ENCODE peak calls at places on chromosomes 12 and 14, in nine cellular contexts. L is neural crest cell, F is upper lobe of right lung, Q is GM13977, C is foreskin fibroblast, U is heart right ventricle, R is brain microvascular endothelial cell, Z is fibroblast of the aortic adventitia, O is type B pancreatic cell. P is an unnamed sample.

GRCh38 chr14:25237845-25238244 is 187.9 kb upstream of the STXBP6 start:
- DNase-seq in L (no peak), F (no peak), Q (no peak), C (peak), U (no peak), R (no peak), Z (peak), O (no peak), P (no peak)

GRCh38 chr14:100375273-100375962 is 52.3 kb downstream of the SLC25A47 start:
- DNase-seq in L (no peak), F (peak), Q (peak), C (peak), U (peak), R (peak), Z (peak), O (no peak), P (peak)

GRCh38 chr12:44788731-44789130 is 87.4 kb downstream of the NELL2 start:
- DNase-seq in L (no peak), F (no peak), Q (no peak), C (no peak), U (no peak), R (no peak), Z (no peak), O (no peak), P (no peak)

GRCh38 chr14:64762044-64763034 is 58.1 kb downstream of the PLEKHG3 start:
- DNase-seq in L (no peak), F (peak), Q (no peak), C (peak), U (peak), R (peak), Z (peak), O (peak), P (no peak)

GRCh38 chr12:43937947-43938346 is 102.1 kb downstream of the TMEM117 start:
- DNase-seq in L (no peak), F (no peak), Q (no peak), C (peak), U (no peak), R (peak), Z (peak), O (no peak), P (no peak)

GRCh38 chr12:26121841-26122680 is 2.8 kb downstream of the BHLHE41 start:
- DNase-seq in L (peak), F (peak), Q (peak), C (peak), U (peak), R (no peak), Z (peak), O (no peak), P (peak)

GRCh38 chr14:84520711-84521338 is 1009.1 kb upstream of the FLRT2 start:
- DNase-seq in L (no peak), F (no peak), Q (no peak), C (peak), U (no peak), R (peak), Z (peak), O (no peak), P (no peak)

GRCh38 chr12:96882862-96883261 is 24.2 kb upstream of the NEDD1 start:
- DNase-seq in L (no peak), F (no peak), Q (no peak), C (peak), U (no peak), R (peak), Z (peak), O (no peak), P (no peak)

GRCh38 chr14:73097421-73097820 is 38.9 kb upstream of the PSEN1 start:
- DNase-seq in L (no peak), F (no peak), Q (no peak), C (no peak), U (no peak), R (no peak), Z (no peak), O (no peak), P (no peak)

GRCh38 chr14:83071888-83072501 is 1538.3 kb upstream of the SEL1L start:
- DNase-seq in L (no peak), F (no peak), Q (peak), C (peak), U (no peak), R (no peak), Z (no peak), O (no peak), P (no peak)

GRCh38 chr12:75724913-75725312 is 213.5 kb upstream of the KRR1 start:
- DNase-seq in L (no peak), F (no peak), Q (no peak), C (peak), U (no peak), R (peak), Z (peak), O (no peak), P (no peak)

GRCh38 chr14:95303107-95303506 is 16.6 kb downstream of the CLMN start:
- DNase-seq in L (no peak), F (no peak), Q (no peak), C (no peak), U (no peak), R (no peak), Z (no peak), O (no peak), P (no peak)
- TF ChIP-seq CTCF in L (no peak), F (no peak), Q (no peak), C (no peak), U (no peak), R (no peak), Z (no peak), O (no peak), P (no peak)

GRCh38 chr12:3661028-3661427 is 91.9 kb downstream of the CRACR2A start:
- DNase-seq in L (no peak), F (no peak), Q (no peak), C (no peak), U (no peak), R (no peak), Z (no peak), O (no peak), P (no peak)

GRCh38 chr12:3651585-3652424 is 101.1 kb downstream of the CRACR2A start:
- DNase-seq in L (no peak), F (no peak), Q (no peak), C (peak), U (no peak), R (no peak), Z (peak), O (no peak), P (no peak)

GRCh38 chr12:3656946-3657622 is 95.8 kb downstream of the CRACR2A start:
- DNase-seq in L (no peak), F (no peak), Q (no peak), C (no peak), U (no peak), R (no peak), Z (no peak), O (no peak), P (no peak)

GRCh38 chr12:3658327-3659163 is 94.4 kb downstream of the CRACR2A start:
- DNase-seq in L (peak), F (no peak), Q (peak), C (peak), U (peak), R (peak), Z (peak), O (no peak), P (no peak)

DNA sequence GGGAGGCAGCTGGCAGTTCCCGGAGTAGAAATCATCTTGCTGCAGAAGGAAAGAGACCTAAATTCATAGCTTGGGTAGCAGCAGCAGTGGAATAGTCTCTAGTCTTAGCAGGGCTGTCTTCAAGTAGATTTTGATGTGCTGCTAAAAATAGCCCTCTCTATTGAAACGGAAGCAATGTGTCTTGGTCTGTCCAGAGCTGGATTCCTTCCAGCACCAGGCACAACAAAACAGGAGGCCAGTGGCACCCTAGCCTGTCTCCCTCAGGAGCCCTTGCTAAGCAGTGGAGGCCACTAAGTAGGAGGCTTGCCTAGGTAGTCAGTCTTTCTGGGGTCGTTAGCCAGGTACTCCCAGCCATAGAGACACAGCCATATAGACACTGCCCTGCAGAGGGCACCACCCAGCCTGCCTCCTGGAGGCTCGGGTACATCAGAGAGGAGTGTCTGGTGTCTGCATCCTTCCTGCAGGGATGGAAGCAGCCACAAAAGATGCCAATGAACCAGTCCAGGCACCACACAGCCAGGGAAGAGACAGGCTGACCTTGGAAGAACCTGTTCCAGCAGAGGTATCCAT is 97.5 kb downstream of the CRACR2A start:
- DNase-seq in L (no peak), F (no peak), Q (peak), C (peak), U (no peak), R (no peak), Z (peak), O (no peak), P (no peak)
- TF ChIP-seq CTCF in L (peak), F (no peak), Q (peak), C (peak), U (peak), R (peak), Z (peak), O (peak), P (no peak)

GRCh38 chr12:94147377-94147990 is 893 bp upstream of the PLXNC1 start:
- DNase-seq in L (no peak), F (no peak), Q (peak), C (no peak), U (no peak), R (no peak), Z (no peak), O (no peak), P (no peak)

GRCh38 chr12:94150483-94151225 is 2.3 kb downstream of the PLXNC1 start:
- DNase-seq in L (no peak), F (peak), Q (peak), C (no peak), U (peak), R (no peak), Z (no peak), O (no peak), P (peak)

GRCh38 chr12:94147991-94148840 is at the start of gene PLXNC1:
- DNase-seq in L (no peak), F (peak), Q (peak), C (peak), U (peak), R (no peak), Z (peak), O (peak), P (peak)

GRCh38 chr12:94149781-94150482 is 1.6 kb downstream of the PLXNC1 start:
- DNase-seq in L (no peak), F (peak), Q (peak), C (peak), U (peak), R (no peak), Z (no peak), O (no peak), P (peak)

DNA sequence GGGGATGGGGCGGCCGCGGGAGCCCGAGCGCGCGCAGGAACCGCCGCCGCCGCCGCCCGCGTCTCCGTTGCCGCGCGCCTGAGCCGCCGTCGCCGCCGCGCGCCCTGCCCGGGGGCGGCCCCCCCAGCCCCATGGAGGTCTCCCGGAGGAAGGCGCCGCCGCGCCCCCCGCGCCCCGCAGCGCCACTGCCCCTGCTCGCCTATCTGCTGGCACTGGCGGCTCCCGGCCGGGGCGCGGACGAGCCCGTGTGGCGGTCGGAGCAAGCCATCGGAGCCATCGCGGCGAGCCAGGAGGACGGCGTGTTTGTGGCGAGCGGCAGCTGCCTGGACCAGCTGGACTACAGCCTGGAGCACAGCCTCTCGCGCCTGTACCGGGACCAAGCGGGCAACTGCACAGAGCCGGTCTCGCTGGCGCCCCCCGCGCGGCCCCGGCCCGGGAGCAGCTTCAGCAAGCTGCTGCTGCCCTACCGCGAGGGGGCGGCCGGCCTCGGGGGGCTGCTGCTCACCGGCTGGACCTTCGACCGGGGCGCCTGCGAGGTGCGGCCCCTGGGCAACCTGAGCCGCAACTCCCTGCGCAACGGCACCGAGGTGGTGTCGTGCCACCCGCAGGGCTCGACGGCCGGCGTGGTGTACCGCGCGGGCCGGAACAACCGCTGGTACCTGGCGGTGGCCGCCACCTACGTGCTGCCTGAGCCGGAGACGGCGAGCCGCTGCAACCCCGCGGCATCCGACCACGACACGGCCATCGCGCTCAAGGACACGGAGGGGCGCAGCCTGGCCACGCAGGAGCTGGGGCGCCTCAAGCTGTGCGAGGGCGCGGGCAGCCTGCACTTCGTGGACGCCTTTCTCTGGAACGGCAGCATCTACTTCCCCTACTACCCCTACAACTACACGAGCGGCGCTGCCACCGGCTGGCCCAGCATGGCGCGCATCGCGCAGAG is 734 bp downstream of the PLXNC1 start:
- DNase-seq in L (no peak), F (no peak), Q (peak), C (peak), U (peak), R (peak), Z (no peak), O (peak), P (peak)
- TF ChIP-seq CTCF in L (peak), F (peak), Q (peak), C (peak), U (peak), R (peak), Z (no peak), O (peak), P (no peak)

GRCh38 chr12:124720019-124720686 is 143.5 kb downstream of the SCARB1 start:
- DNase-seq in L (no peak), F (no peak), Q (no peak), C (peak), U (no peak), R (no peak), Z (peak), O (no peak), P (no peak)
- TF ChIP-seq CTCF in L (peak), F (peak), Q (no peak), C (peak), U (peak), R (peak), Z (peak), O (peak), P (no peak)

GRCh38 chr12:67411562-67411961 is 142.4 kb downstream of the CAND1 start:
- DNase-seq in L (no peak), F (no peak), Q (no peak), C (no peak), U (no peak), R (no peak), Z (no peak), O (no peak), P (no peak)

GRCh38 chr12:67414011-67414715 is 145.0 kb downstream of the CAND1 start:
- DNase-seq in L (no peak), F (no peak), Q (no peak), C (peak), U (no peak), R (no peak), Z (no peak), O (no peak), P (no peak)

GRCh38 chr12:67419810-67420209 is 150.7 kb downstream of the CAND1 start:
- DNase-seq in L (no peak), F (no peak), Q (no peak), C (no peak), U (no peak), R (no peak), Z (no peak), O (no peak), P (no peak)

GRCh38 chr12:67413577-67413976 is 144.4 kb downstream of the CAND1 start:
- DNase-seq in L (no peak), F (no peak), Q (no peak), C (peak), U (no peak), R (no peak), Z (no peak), O (no peak), P (no peak)

GRCh38 chr12:67415473-67415872 is 146.3 kb downstream of the CAND1 start:
- DNase-seq in L (no peak), F (no peak), Q (no peak), C (peak), U (no peak), R (peak), Z (peak), O (no peak), P (no peak)
- TF ChIP-seq CTCF in L (peak), F (peak), Q (peak), C (peak), U (peak), R (peak), Z (peak), O (peak), P (no peak)

GRCh38 chr14:101435546-101435945 is 125.7 kb upstream of the DIO3 start:
- DNase-seq in L (no peak), F (no peak), Q (no peak), C (no peak), U (no peak), R (no peak), Z (no peak), O (no peak), P (no peak)
- TF ChIP-seq CTCF in L (no peak), F (no peak), Q (no peak), C (no peak), U (no peak), R (no peak), Z (no peak), O (no peak), P (no peak)

GRCh38 chr12:87670448-87670847 is 358.8 kb downstream of the C12orf50 start:
- DNase-seq in L (no peak), F (no peak), Q (no peak), C (no peak), U (no peak), R (no peak), Z (no peak), O (no peak), P (no peak)

GRCh38 chr12:87661770-87662402 is 367.3 kb downstream of the C12orf50 start:
- DNase-seq in L (no peak), F (no peak), Q (no peak), C (no peak), U (no peak), R (no peak), Z (peak), O (no peak), P (no peak)

GRCh38 chr12:87671757-87672156 is 357.4 kb downstream of the C12orf50 start:
- DNase-seq in L (no peak), F (no peak), Q (no peak), C (no peak), U (no peak), R (no peak), Z (no peak), O (no peak), P (no peak)

DNA sequence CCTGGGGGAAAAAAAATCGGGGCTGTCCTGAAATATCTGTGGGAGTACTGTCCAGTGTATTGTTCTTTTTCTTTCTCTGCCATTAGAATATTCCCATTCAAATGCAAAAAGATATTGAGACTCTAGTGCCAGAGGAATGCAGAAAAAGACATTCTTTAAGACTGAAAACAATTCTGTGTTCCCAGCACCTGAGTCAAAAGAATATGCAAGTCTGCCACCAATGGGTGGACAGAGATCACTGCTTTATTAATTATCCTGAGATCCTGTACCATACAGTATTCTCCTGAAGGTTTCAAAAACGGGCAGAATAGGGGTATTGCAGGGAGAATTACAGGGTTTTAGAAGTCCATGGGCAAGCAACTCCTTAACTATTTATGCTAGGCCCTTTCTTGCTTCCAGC is 361.8 kb downstream of the C12orf50 start:
- DNase-seq in L (no peak), F (no peak), Q (no peak), C (peak), U (no peak), R (peak), Z (peak), O (no peak), P (no peak)
- TF ChIP-seq CTCF in L (no peak), F (peak), Q (peak), C (no peak), U (peak), R (peak), Z (peak), O (no peak), P (no peak)

DNA sequence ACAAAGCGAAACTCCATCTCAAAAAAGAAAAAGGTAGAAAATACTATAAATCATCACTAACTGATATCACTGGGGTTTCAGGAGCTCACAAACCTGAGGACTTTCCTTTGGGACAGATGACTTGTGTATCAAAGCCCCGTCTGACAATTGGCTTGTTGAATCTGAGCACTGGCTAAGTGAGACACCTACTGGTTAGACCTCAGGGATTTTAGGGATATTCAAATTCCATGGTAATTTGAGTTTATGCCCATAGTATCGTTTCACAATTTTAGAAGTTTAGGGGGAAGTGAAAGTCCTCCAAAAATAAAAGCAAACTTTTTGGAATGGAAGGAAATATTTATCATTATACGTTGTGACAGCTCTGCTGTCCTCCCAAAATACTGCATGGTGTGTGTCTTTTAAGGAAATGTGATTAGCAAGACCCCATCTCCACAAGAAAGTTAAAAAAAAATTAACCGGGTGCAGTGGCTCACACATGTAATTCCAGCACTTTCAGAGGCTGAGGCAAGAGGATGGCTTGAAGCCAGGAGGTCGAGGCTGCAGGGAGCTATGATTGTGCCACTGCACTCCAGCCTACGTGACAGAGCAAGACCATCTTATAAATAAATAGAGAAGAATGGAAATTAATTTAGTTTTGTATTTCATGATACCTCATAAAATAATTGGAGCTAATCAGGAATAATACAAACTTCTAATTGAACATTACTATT is 49.2 kb downstream of the FBXL14 start:
- DNase-seq in L (no peak), F (no peak), Q (no peak), C (peak), U (no peak), R (no peak), Z (peak), O (no peak), P (no peak)
- TF ChIP-seq CTCF in L (peak), F (peak), Q (no peak), C (peak), U (peak), R (peak), Z (peak), O (no peak), P (no peak)

GRCh38 chr14:104799657-104800599 is 973 bp upstream of the ZBTB42 start:
- DNase-seq in L (no peak), F (peak), Q (peak), C (peak), U (peak), R (peak), Z (peak), O (no peak), P (peak)
- TF ChIP-seq CTCF in L (peak), F (peak), Q (peak), C (peak), U (peak), R (peak), Z (peak), O (peak), P (no peak)

P was measured in activated B cell treated with CpG ODN at 0.5 μM for 24 hours.